ENCODE peak calls at places on chromosomes 13 and 19, in seven cellular contexts. W, M, L, S, Z, E and V are unnamed samples.

GRCh38 chr19:11481777-11482383 is 1.0 kb upstream of the ELAVL3 start:
- DNase-seq in L (peak; percentile 51), E (peak; percentile 81), W (peak; percentile 80), M (peak; percentile 62), Z (peak; percentile 84), S (peak; percentile 70), V (peak; percentile 57)

GRCh38 chr13:48304132-48304876 is 753 bp downstream of the RB1 start:
- DNase-seq in M (peak; percentile 53), E (peak; percentile 66), S (peak; percentile 49), W (peak; percentile 64), L (peak; percentile 48), Z (peak; percentile 49), V (no peak)

GRCh38 chr13:27868639-27869435 is 51.0 kb upstream of the PDX1 start:
- DNase-seq in E (peak; percentile 29), S (no peak), L (no peak), M (no peak), W (no peak), Z (peak; percentile 6), V (no peak)

GRCh38 chr13:113907637-113908617 is 44.1 kb upstream of the GAS6 start:
- DNase-seq in W (peak; percentile 95), Z (peak; percentile 32), S (peak; percentile 92), L (peak; percentile 34), E (no peak), M (peak; percentile 65), V (no peak)

GRCh38 chr19:44988896-44989563 is 12.2 kb upstream of the RELB start:
- DNase-seq in Z (peak; percentile 70), W (peak; percentile 41), S (peak; percentile 28), E (peak; percentile 59), M (peak; percentile 81), L (peak; percentile 75), V (peak; percentile 82)

GRCh38 chr19:55437410-55437809 is 5.7 kb downstream of the SHISA7 start:
- DNase-seq in L (peak; percentile 47), W (peak; percentile 56), S (peak; percentile 31), M (no peak), E (peak; percentile 55), Z (peak; percentile 90), V (no peak)

GRCh38 chr19:40216013-40216776 is 2.0 kb downstream of the TTC9B start:
- DNase-seq in S (no peak), M (no peak), E (no peak), W (no peak), L (no peak), Z (no peak), V (no peak)

GRCh38 chr13:23541221-23541620 is 29.0 kb upstream of the TNFRSF19 start:
- DNase-seq in M (no peak), W (no peak), L (no peak), Z (no peak), E (no peak), S (no peak), V (no peak)

GRCh38 chr13:76225815-76226489 is 589.8 kb downstream of the LMO7 start:
- DNase-seq in S (peak; percentile 26), W (peak; percentile 40), M (no peak), E (no peak), L (no peak), Z (peak; percentile 49), V (no peak)

GRCh38 chr13:35389535-35389934 is 87.0 kb downstream of the MAB21L1 start:
- DNase-seq in Z (no peak), L (no peak), M (no peak), S (no peak), E (no peak), W (no peak), V (no peak)

GRCh38 chr13:25901460-25902376 is 150.1 kb downstream of the SHISA2 start:
- DNase-seq in E (peak; percentile 55), Z (no peak), W (peak; percentile 87), L (no peak), M (no peak), S (peak; percentile 86), V (peak; percentile 76)

GRCh38 chr19:46487802-46488445 is 7.7 kb downstream of the PNMA8B start:
- DNase-seq in M (peak; percentile 81), E (peak; percentile 58), S (no peak), Z (peak; percentile 89), W (peak; percentile 48), L (peak; percentile 77), V (peak; percentile 52)

GRCh38 chr19:48877900-48878218 is 5.6 kb downstream of the PPP1R15A start:
- DNase-seq in S (no peak), L (no peak), W (no peak), E (peak; percentile 1), Z (no peak), M (no peak), V (peak; percentile 29)
- H3K4me1 ChIP-seq in S (peaks cover 23% of the 10 kb centered on the region), L (peaks cover 15% of the 10 kb centered on the region), W (peaks cover 3% of the 10 kb centered on the region), E (peaks cover 29% of the 10 kb centered on the region), Z (peaks cover 39% of the 10 kb centered on the region), M (peaks cover 25% of the 10 kb centered on the region), V (peaks cover 32% of the 10 kb centered on the region)

DNA sequence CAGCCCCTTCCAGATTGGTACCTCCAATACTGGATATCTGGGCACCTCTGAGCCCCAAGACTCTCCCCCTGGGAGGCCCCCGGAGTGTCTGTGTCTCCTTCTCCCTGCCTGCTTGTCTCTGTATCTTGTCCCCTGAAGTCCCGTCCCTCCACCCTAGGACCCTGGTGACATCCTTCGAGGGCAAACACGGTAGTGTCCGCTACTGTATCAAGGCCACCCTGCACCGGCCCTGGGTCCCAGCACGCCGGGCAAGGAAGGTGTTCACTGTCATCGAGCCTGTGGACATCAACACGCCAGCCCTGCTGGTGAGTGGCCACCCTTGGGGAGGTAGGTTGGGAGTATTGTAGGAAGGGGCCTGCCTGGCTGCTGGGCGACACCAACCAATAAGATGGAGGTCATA is 844 bp downstream of the ARRDC2 start:
- DNase-seq in L (no peak), S (no peak), M (no peak), Z (no peak), E (no peak), W (no peak), V (no peak)
- H3K4me3 ChIP-seq in L (peak overlapping the region; percentile 39), S (no peak overlapping the region), M (peak overlapping the region; percentile 68), Z (no peak overlapping the region), E (no peak overlapping the region), W (no peak overlapping the region), V (peak overlapping the region; percentile 68)

DNA sequence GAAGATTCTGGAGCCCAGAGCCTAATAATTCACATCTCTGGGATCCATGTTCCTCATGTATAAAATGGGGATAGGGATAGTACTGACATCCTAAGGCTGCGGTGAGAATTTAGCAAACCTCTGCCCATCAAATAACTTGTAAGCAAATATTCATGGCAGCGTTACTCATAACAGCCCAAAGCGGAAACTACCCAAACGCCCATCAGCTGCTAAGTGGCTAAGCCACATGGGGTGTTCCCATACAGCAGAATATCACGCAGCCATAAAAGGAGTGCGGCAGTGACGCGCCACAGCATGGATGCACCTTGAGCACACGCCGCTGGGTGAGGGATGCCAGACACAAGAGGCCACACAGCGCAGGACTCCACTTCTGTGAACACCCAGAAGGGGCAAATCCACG is 19.7 kb downstream of the VRK3 start:
- DNase-seq in M (no peak), Z (no peak), L (no peak), E (no peak), W (no peak), S (no peak), V (no peak)
- H3K36me3 ChIP-seq in M (no peaks in the 10 kb centered on the region), Z (peaks cover 12% of the 10 kb centered on the region), L (peaks cover 7% of the 10 kb centered on the region), E (peaks cover 57% of the 10 kb centered on the region), W (peaks cover 21% of the 10 kb centered on the region), S (peaks cover 8% of the 10 kb centered on the region), V (peaks cover 58% of the 10 kb centered on the region)

GRCh38 chr19:1327125-1327524 is 41.5 kb downstream of the EFNA2 start:
- DNase-seq in L (no peak), S (no peak), E (no peak), Z (no peak), M (no peak), W (no peak), V (no peak)
- H3K4me1 ChIP-seq in L (peaks cover 5% of the 10 kb centered on the region), S (peaks cover 13% of the 10 kb centered on the region), E (peaks cover 8% of the 10 kb centered on the region), Z (peaks cover 4% of the 10 kb centered on the region), M (peaks cover 8% of the 10 kb centered on the region), W (peaks cover 5% of the 10 kb centered on the region), V (no peaks in the 10 kb centered on the region)

GRCh38 chr13:97935071-97935470 is 18.4 kb upstream of the IPO5 start:
- DNase-seq in M (no peak), L (no peak), W (no peak), S (no peak), E (peak; percentile 16), Z (no peak), V (no peak)

GRCh38 chr13:97933736-97934135 is 19.7 kb upstream of the IPO5 start:
- DNase-seq in S (no peak), E (no peak), Z (no peak), W (no peak), M (no peak), L (no peak), V (no peak)

GRCh38 chr13:97944396-97945029 is 9.0 kb upstream of the IPO5 start:
- DNase-seq in M (no peak), S (peak; percentile 52), L (no peak), Z (no peak), E (no peak), W (peak; percentile 63), V (no peak)

GRCh38 chr13:97934590-97934989 is 18.9 kb upstream of the IPO5 start:
- DNase-seq in M (no peak), L (no peak), Z (peak; percentile 8), E (peak; percentile 14), S (peak; percentile 42), W (peak; percentile 64), V (no peak)

DNA sequence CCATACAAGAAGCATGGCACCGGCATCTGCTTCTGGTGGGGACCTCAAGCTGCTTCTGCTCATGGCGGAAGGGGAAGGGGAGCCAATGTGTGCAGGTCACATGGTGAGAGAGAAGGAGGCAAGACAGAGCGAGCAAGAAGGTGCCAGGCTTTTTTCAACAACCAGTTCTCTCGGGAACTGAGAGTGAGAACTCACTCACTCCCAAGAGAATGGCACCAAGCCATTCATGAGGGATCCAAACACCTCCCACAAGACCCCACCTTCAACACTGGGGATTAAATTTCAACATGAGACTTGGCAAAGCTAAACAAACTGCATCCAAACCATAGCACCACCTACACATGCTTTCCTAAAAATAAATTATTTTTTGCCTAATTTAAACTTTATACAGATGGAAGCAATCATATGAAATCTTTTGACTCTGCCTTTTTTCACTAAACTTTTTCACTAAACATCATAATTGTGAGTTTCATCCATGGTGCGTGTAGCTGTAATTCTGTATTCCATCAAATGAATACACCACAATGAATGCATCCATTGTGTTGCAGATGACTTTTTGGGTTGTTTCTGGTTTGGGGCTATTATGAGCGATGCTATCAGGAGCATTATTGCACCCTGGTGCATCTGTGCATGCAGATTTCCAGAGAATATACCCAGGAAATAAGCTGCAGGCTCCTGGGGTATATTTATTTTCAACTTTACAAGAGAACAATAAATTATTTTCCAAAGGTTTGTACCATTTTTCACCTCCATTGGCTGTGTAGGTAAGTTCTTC is 14.6 kb upstream of the IPO5 start:
- DNase-seq in Z (no peak), S (no peak), M (no peak), W (no peak), E (no peak), L (no peak), V (no peak)
- H3K4me3 ChIP-seq in Z (no peak overlapping the region), S (no peak overlapping the region), M (no peak overlapping the region), W (no peak overlapping the region), E (no peak overlapping the region), L (no peak overlapping the region), V (no peak overlapping the region)

DNA sequence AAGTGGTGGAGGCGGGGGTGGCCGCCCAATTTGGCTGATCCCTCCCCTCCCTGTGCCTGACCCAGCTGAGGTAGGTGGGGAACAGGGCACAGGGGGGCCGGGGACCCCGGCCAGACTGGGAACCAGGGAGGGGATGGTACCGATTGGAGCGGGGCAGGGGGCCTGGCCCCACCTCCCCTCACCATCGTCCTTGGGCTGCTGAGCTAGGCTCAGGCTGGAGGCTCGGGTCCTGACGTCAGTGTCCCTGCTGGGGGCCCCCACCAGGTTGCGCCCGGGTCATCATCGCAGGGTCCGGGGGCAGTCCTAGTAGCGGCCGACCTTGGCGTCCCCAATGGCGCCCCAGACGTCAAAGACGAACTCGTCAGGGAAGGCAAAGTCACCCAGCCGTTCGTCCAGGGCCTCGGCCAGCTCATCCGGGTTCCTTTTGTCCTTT is 3.0 kb upstream of the PTGER1 start:
- DNase-seq in E (no peak), S (no peak), M (no peak), W (no peak), Z (no peak), L (no peak), V (no peak)
- H3K36me3 ChIP-seq in E (peaks cover 17% of the 10 kb centered on the region), S (peaks cover 5% of the 10 kb centered on the region), M (no peaks in the 10 kb centered on the region), W (peaks cover 21% of the 10 kb centered on the region), Z (no peaks in the 10 kb centered on the region), L (peaks cover 6% of the 10 kb centered on the region), V (no peaks in the 10 kb centered on the region)